ENCODE peak calls at places on chromosomes 11 and 22, in ten cellular contexts. J is stimulated activated CD8-positive, alpha-beta memory T cell treated with anti-CD3 and anti-CD28 coated beads, Interleukin-4, amount 100 ng/mL, for 1 hour; W is T-helper 22 cell; C is Ammon's horn; N is T follicular helper cell; U is prostate gland; Q is NCI-H774; G is COR-L47; I is AG09319; T is cardiac fibroblast. Y is an unnamed sample.

GRCh38 chr11:94751806-94752205 is 16.4 kb upstream of the AMOTL1 start:
- DNase-seq in J (no peak), W (no peak), C (no peak), N (no peak), U (no peak), Q (no peak), G (no peak), I (no peak), T (no peak), Y (no peak)

GRCh38 chr11:114163830-114164401 is 104.4 kb downstream of the ZBTB16 start:
- DNase-seq in J (no peak), W (no peak), C (peak; percentile 85), N (no peak), U (peak; percentile 83), Q (no peak), G (no peak), I (no peak), T (peak; percentile 69), Y (peak; percentile 72)

GRCh38 chr11:26696330-26696729 is 25.5 kb downstream of the SLC5A12 start:
- DNase-seq in J (no peak), W (no peak), C (no peak), N (no peak), U (no peak), Q (peak; percentile 30), G (no peak), I (no peak), T (no peak), Y (no peak)

GRCh38 chr22:33539902-33540751 is 380.1 kb downstream of the LARGE1 start:
- DNase-seq in J (no peak), W (no peak), C (peak; percentile 67), N (no peak), U (peak; percentile 82), Q (no peak), G (no peak), I (no peak), T (peak; percentile 7), Y (peak; percentile 46)

GRCh38 chr22:31122532-31123291 is at the start of gene INPP5J:
- DNase-seq in J (no peak), W (no peak), C (peak; percentile 69), N (no peak), U (peak; percentile 55), Q (peak; percentile 13), G (peak; percentile 75), I (no peak), T (peak; percentile 36), Y (peak; percentile 29)

GRCh38 chr11:128908391-128909246 is 17.5 kb downstream of the KCNJ5 start:
- DNase-seq in J (no peak), W (no peak), C (peak; percentile 74), N (no peak), U (peak; percentile 68), Q (no peak), G (no peak), I (peak; percentile 12), T (peak; percentile 67), Y (peak; percentile 69)

GRCh38 chr11:84564180-84564866 is 1062.8 kb downstream of the DLG2 start:
- DNase-seq in J (no peak), W (no peak), C (peak; percentile 38), N (no peak), U (no peak), Q (peak; percentile 33), G (no peak), I (peak; percentile 4), T (peak; percentile 62), Y (peak; percentile 31)

GRCh38 chr11:1036931-1037330 is 413 bp upstream of the MUC6 start:
- DNase-seq in J (no peak), W (no peak), C (no peak), N (no peak), U (no peak), Q (no peak), G (no peak), I (no peak), T (no peak), Y (no peak)

GRCh38 chr11:122038543-122038942 is 77.5 kb downstream of the BLID start:
- DNase-seq in J (no peak), W (no peak), C (no peak), N (no peak), U (no peak), Q (no peak), G (no peak), I (peak; percentile 65), T (peak; percentile 87), Y (no peak)

GRCh38 chr11:9528573-9529332 is 44.7 kb upstream of the WEE1 start:
- DNase-seq in J (no peak), W (no peak), C (no peak), N (no peak), U (no peak), Q (no peak), G (no peak), I (no peak), T (no peak), Y (no peak)

GRCh38 chr11:47296045-47296444 is 26.1 kb downstream of the MADD start:
- DNase-seq in J (no peak), W (no peak), C (no peak), N (no peak), U (no peak), Q (peak; percentile 11), G (no peak), I (no peak), T (no peak), Y (no peak)

GRCh38 chr11:31805037-31805628 is 6.0 kb downstream of the PAX6 start:
- DNase-seq in J (no peak), W (no peak), C (no peak), N (no peak), U (no peak), Q (no peak), G (no peak), I (no peak), T (no peak), Y (no peak)

GRCh38 chr11:123547180-123547579 is 107.2 kb downstream of the SCN3B start:
- DNase-seq in J (no peak), W (no peak), C (no peak), N (no peak), U (no peak), Q (no peak), G (no peak), I (no peak), T (no peak), Y (no peak)

GRCh38 chr11:11635456-11635855 is 13.7 kb upstream of the GALNT18 start:
- DNase-seq in J (no peak), W (no peak), C (no peak), N (no peak), U (no peak), Q (no peak), G (no peak), I (no peak), T (no peak), Y (peak; percentile 37)

GRCh38 chr22:36856792-36857135 is 4.0 kb upstream of the NCF4 start:
- DNase-seq in J (no peak), W (no peak), C (no peak), N (no peak), U (no peak), Q (no peak), G (no peak), I (no peak), T (no peak), Y (no peak)

GRCh38 chr11:134574947-134575346 is 162.9 kb upstream of the B3GAT1 start:
- DNase-seq in J (no peak), W (no peak), C (no peak), N (no peak), U (no peak), Q (no peak), G (no peak), I (no peak), T (no peak), Y (no peak)

GRCh38 chr11:2989551-2989950 is 2.6 kb downstream of the NAP1L4 start:
- DNase-seq in J (no peak), W (no peak), C (no peak), N (no peak), U (no peak), Q (no peak), G (no peak), I (no peak), T (no peak), Y (no peak)

GRCh38 chr22:19897726-19898515 is 43.2 kb upstream of the GNB1L start:
- DNase-seq in J (no peak), W (no peak), C (no peak), N (no peak), U (no peak), Q (no peak), G (no peak), I (no peak), T (no peak), Y (no peak)

GRCh38 chr11:67301951-67302516 is 1.3 kb upstream of the SSH3 start:
- DNase-seq in J (no peak), W (no peak), C (peak; percentile 56), N (no peak), U (peak; percentile 76), Q (no peak), G (peak; percentile 47), I (no peak), T (peak; percentile 43), Y (no peak)

GRCh38 chr22:40251106-40251505 is 73.4 kb downstream of the TNRC6B start:
- DNase-seq in J (no peak), W (no peak), C (no peak), N (no peak), U (no peak), Q (no peak), G (no peak), I (no peak), T (no peak), Y (no peak)

GRCh38 chr22:27401321-27401720 is 400.2 kb downstream of the MN1 start:
- DNase-seq in J (no peak), W (no peak), C (no peak), N (no peak), U (no peak), Q (no peak), G (no peak), I (no peak), T (peak; percentile 5), Y (no peak)

GRCh38 chr22:37762389-37762836 is 45.3 kb upstream of the GCAT start:
- DNase-seq in J (no peak), W (no peak), C (no peak), N (no peak), U (no peak), Q (no peak), G (no peak), I (no peak), T (no peak), Y (no peak)

GRCh38 chr11:20762112-20762511 is 92.7 kb downstream of the NELL1 start:
- DNase-seq in J (no peak), W (no peak), C (peak; percentile 25), N (no peak), U (no peak), Q (peak; percentile 86), G (peak; percentile 95), I (no peak), T (no peak), Y (peak; percentile 61)

GRCh38 chr11:118215765-118216164 is 9.0 kb downstream of the JAML start:
- DNase-seq in J (no peak), W (no peak), C (no peak), N (no peak), U (no peak), Q (no peak), G (no peak), I (no peak), T (no peak), Y (no peak)

Y was measured in pons.